ENCODE peak calls at places on chromosomes 16 and 17, in seven cellular contexts. Z is activated CD8-positive, alpha-beta T cell treated with anti-CD3 and anti-CD28 coated beads for 36 hours; B is PC-3; U is choroid plexus epithelial cell; A is A549; Y is progenitor cell of endocrine pancreas; T is upper lobe of right lung. H is an unnamed sample.

GRCh38 chr16:25189305-25189704 is 27.4 kb upstream of the AQP8 start:
- DNase-seq in Z (no peak), B (no peak), U (no peak), A (no peak), Y (no peak), T (no peak), H (no peak)

GRCh38 chr17:19747829-19748806 is at the start of gene ALDH3A1:
- DNase-seq in Z (no peak), B (peak), U (no peak), A (peak), Y (no peak), T (no peak), H (no peak)

GRCh38 chr16:73978407-73978784 is 318.2 kb upstream of the PSMD7 start:
- DNase-seq in Z (no peak), B (no peak), U (no peak), A (no peak), Y (no peak), T (no peak), H (no peak)

GRCh38 chr16:81097230-81097629 is 1.0 kb upstream of the GCSH start:
- DNase-seq in Z (no peak), B (no peak), U (no peak), A (no peak), Y (no peak), T (no peak), H (no peak)

GRCh38 chr17:69047368-69048263 is 13.1 kb downstream of the ABCA9 start:
- DNase-seq in Z (no peak), B (no peak), U (peak), A (no peak), Y (peak), T (no peak), H (no peak)

GRCh38 chr16:25063865-25064264 is 47.7 kb upstream of the LCMT1 start:
- DNase-seq in Z (no peak), B (no peak), U (peak), A (no peak), Y (no peak), T (no peak), H (no peak)

GRCh38 chr17:55632893-55633292 is 89.8 kb downstream of the TMEM100 start:
- DNase-seq in Z (no peak), B (no peak), U (no peak), A (no peak), Y (no peak), T (no peak), H (no peak)

GRCh38 chr17:83086197-83086880 is 6.9 kb downstream of the METRNL start:
- DNase-seq in Z (no peak), B (no peak), U (no peak), A (no peak), Y (no peak), T (no peak), H (no peak)

GRCh38 chr16:29700253-29700987 is 21.4 kb downstream of the QPRT start:
- DNase-seq in Z (peak), B (peak), U (peak), A (peak), Y (peak), T (peak), H (peak)

GRCh38 chr16:52572656-52573055 is 25.7 kb upstream of the TOX3 start:
- DNase-seq in Z (no peak), B (no peak), U (no peak), A (no peak), Y (no peak), T (no peak), H (no peak)

GRCh38 chr17:64491995-64492394 is 4.9 kb downstream of the POLG2 start:
- DNase-seq in Z (no peak), B (peak), U (peak), A (no peak), Y (no peak), T (no peak), H (no peak)

GRCh38 chr16:85132456-85133289 is 20.4 kb upstream of the CIBAR2 start:
- DNase-seq in Z (no peak), B (no peak), U (no peak), A (no peak), Y (no peak), T (no peak), H (no peak)

GRCh38 chr16:11224894-11225676 is 30.9 kb downstream of the SOCS1 start:
- DNase-seq in Z (peak), B (no peak), U (peak), A (no peak), Y (no peak), T (peak), H (no peak)

GRCh38 chr16:73418051-73418450 is 370.1 kb upstream of the ZFHX3 start:
- DNase-seq in Z (no peak), B (no peak), U (no peak), A (no peak), Y (no peak), T (no peak), H (no peak)

GRCh38 chr16:90046971-90047713 is 27.9 kb upstream of the DBNDD1 start:
- DNase-seq in Z (no peak), B (no peak), U (peak), A (no peak), Y (no peak), T (peak), H (no peak)

DNA sequence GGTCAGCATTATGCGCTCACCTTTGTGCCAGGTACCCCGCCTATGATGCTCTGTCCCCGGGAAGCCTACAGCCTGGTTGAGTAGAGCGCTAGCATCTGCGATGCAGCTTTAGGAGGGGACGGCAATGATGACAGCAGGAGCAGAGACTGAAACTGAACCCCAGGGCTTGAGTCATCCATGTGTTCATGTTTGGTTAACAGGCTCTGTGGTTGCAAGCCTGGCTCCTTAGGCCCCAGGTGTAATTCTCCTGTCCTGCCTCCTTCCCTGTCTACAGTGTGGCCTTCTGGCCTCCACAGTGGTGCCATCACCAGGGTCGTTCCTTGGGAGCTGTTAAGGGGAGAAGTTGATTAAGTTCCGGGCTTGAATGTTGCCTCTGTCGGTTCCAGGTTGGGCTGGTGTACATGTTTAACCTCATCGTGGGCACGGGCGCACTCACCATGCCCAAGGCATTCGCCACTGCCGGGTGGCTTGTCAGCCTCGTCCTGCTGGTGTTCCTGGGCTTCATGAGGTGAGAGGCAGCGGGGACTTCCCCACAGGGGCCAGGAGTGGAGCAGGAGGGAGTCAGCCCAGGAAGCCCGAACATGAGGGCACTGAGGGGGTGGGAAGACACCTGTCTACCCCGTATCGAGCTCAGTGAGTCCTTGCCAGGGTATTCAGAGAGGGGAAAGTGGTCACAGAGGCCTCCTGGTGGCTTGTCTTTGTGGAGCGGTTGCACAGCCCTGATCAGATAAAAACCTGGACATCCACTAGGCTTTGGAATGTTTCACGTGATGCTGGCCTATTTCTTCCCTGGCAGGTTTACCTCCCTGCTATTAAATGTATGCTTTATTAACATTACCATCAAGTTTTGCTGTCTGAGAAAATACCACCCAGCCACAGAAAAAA is 9.2 kb upstream of the NAT9 start:
- DNase-seq in Z (peak), B (no peak), U (no peak), A (no peak), Y (no peak), T (no peak), H (no peak)
- TF ChIP-seq CTCF in Z (no peak), B (peak), U (peak), A (no peak), Y (no peak), T (no peak), H (peak)

DNA sequence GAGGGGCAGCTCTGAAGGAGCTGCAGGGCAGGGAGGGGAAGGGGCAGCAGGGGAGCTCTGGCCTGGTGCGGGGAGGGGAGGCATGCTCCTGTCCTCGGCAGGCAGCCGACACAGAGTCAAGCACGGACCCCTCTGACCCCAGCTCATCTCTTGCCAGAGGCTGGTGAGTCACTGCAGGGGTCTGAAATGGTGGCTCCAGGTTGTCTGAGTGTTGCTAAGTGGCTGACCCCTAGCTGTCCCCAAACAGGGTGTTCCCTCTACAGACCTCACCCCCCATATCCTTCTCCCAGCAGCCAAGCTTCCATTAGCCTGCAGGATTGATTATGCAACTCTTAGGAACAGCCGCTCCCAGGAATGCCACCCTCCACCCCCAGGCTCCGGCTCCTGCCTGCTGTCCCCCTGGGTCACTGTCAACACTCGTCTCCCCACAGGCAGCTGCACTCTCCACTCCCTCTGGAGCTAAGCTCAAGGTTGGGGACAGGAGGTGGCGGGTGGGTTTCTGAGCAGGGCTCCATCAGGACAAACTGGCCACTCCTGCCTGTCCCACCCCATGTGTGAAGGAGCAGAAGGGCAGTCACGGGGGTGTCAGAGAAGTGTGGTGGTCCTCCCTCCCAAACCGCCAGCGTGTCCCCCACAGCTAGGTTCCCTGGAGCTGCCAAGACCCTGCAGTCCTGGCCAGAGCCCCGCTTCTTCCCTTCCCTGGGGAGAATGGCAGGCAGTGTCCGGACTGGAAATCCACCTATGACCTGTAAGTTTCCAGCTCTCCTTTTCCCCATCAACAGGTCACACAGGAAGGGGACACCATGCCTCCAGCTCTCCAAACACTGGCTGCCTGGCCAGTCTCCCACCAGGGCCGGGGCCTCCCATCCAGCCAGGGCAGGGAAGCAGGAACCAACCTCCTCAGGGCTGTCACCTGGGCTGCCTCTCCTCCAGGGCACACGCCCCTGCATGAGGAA is 1.0 kb downstream of the MYLK3 start:
- DNase-seq in Z (no peak), B (no peak), U (no peak), A (no peak), Y (no peak), T (peak), H (no peak)
- TF ChIP-seq CTCF in Z (no peak), B (no peak), U (no peak), A (no peak), Y (no peak), T (no peak), H (no peak)

DNA sequence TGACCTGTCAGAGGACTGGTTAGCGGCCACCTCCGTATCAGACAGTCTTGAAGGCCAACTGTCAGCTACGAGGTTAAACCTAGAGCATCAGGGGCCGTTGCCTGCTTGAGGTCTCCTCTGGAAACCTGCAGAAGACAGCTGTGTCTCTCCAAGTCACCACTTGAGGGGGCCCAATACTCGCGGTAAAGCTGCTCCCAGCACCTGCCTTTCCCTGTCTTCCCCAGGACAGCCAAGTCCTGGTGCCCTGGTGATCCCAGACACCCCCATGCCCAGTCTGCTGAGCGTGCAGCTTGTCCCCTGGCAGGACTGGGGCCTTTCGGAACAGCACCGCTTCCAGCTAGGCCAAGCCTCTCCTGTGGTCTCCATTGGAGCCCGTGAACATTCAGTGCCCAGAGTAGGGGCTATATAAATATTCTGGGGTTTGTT is 80.1 kb downstream of the DNAH17 start:
- DNase-seq in Z (peak), B (peak), U (peak), A (peak), Y (peak), T (peak), H (no peak)
- TF ChIP-seq CTCF in Z (peak), B (peak), U (peak), A (peak), Y (peak), T (peak), H (peak)

GRCh38 chr16:4760221-4760910 is 6.6 kb downstream of the ZNF500 start:
- DNase-seq in Z (no peak), B (no peak), U (no peak), A (no peak), Y (no peak), T (no peak), H (no peak)
- TF ChIP-seq CTCF in Z (no peak), B (no peak), U (no peak), A (no peak), Y (no peak), T (no peak), H (no peak)

GRCh38 chr17:39139561-39139960 is 11.9 kb downstream of the PLXDC1 start:
- DNase-seq in Z (no peak), B (no peak), U (no peak), A (no peak), Y (no peak), T (no peak), H (no peak)
- TF ChIP-seq CTCF in Z (no peak), B (no peak), U (no peak), A (no peak), Y (no peak), T (no peak), H (no peak)

GRCh38 chr17:44197980-44198720 is 1.5 kb downstream of the ATXN7L3 start:
- DNase-seq in Z (peak), B (peak), U (peak), A (peak), Y (no peak), T (no peak), H (no peak)
- TF ChIP-seq CTCF in Z (no peak), B (peak), U (peak), A (no peak), Y (no peak), T (no peak), H (no peak)

DNA sequence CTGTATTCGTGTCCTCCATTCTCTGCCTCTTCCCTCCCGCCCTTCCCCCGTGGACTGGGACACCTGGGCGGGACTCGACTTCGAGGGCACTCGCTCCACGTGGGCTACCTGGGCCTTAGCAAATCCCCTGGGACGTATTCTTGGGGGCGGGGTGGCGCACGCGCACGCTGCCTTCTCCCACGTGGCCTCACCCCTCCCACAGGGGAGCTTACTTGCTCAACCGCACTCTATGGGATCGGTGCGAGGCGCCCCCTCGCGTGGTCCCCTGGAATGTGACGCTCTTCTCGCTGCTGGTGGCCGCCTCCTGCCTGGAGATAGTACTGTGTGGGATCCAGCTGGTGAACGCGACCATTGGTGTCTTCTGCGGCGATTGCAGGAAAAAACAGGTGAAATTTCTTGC is 3.5 kb downstream of the VMO1 start:
- DNase-seq in Z (peak), B (no peak), U (no peak), A (no peak), Y (no peak), T (peak), H (no peak)
- TF ChIP-seq CTCF in Z (no peak), B (no peak), U (no peak), A (no peak), Y (no peak), T (peak), H (no peak)

GRCh38 chr17:81381632-81382577 is 13.4 kb upstream of the BAHCC1 start:
- DNase-seq in Z (no peak), B (no peak), U (no peak), A (no peak), Y (no peak), T (peak), H (no peak)

GRCh38 chr17:81380682-81381518 is 14.4 kb upstream of the BAHCC1 start:
- DNase-seq in Z (no peak), B (no peak), U (no peak), A (no peak), Y (no peak), T (no peak), H (no peak)

GRCh38 chr17:81378941-81379511 is 16.2 kb upstream of the BAHCC1 start:
- DNase-seq in Z (no peak), B (no peak), U (no peak), A (no peak), Y (no peak), T (no peak), H (no peak)

GRCh38 chr17:81380117-81380516 is 15.1 kb upstream of the BAHCC1 start:
- DNase-seq in Z (no peak), B (no peak), U (no peak), A (no peak), Y (no peak), T (no peak), H (no peak)

DNA sequence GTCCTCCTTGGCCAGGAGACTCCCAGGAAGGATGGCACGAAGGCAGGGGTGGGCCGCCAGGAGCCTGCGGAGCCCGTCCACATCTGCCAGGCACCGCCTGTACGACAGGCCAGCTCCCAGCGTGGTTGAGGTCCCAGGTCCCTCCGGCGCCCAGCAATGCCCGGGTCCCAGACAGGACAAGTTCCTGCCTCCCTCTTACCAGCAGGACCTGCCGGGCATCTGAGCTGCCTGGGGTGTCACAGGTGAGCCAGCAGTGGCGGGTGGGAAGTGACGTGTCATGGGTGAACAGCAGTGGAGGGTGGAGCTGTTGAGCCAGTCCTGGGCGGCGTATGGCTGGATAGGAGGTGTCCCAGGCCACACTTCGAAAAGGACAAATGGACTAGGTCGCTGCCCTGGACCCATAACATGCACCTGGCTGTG is 15.7 kb upstream of the BAHCC1 start:
- DNase-seq in Z (no peak), B (peak), U (no peak), A (no peak), Y (no peak), T (no peak), H (no peak)
- TF ChIP-seq CTCF in Z (no peak), B (peak), U (no peak), A (no peak), Y (no peak), T (no peak), H (no peak)

GRCh38 chr17:28878981-28879380 is 18.6 kb downstream of the FLOT2 start:
- DNase-seq in Z (peak), B (peak), U (peak), A (peak), Y (no peak), T (no peak), H (no peak)
- TF ChIP-seq CTCF in Z (no peak), B (peak), U (peak), A (peak), Y (peak), T (peak), H (peak)

GRCh38 chr17:12977008-12977751 is 40.6 kb downstream of the ELAC2 start:
- DNase-seq in Z (no peak), B (no peak), U (no peak), A (no peak), Y (no peak), T (no peak), H (no peak)
- TF ChIP-seq CTCF in Z (no peak), B (no peak), U (no peak), A (no peak), Y (no peak), T (no peak), H (no peak)

H was measured in type B pancreatic cell.